ENCODE peak calls at places on chromosomes 7 and 10, in nine cellular contexts. K, D, F, C, U, J, N, P and A are unnamed samples.

GRCh38 chr7:134823400-134823799 is 44.0 kb downstream of the CALD1 start:
- DNase-seq in U (no peak), F (no peak), J (no peak), P (peak), N (peak), D (no peak), K (no peak), C (peak), A (no peak)

GRCh38 chr7:99320371-99320770 is 5.3 kb upstream of the ARPC1A start:
- DNase-seq in F (no peak), P (no peak), N (no peak), K (no peak), D (no peak), U (no peak), J (no peak), C (no peak), A (no peak)

GRCh38 chr7:113880467-113881040 is 38.3 kb downstream of the PPP1R3A start:
- DNase-seq in P (no peak), U (no peak), C (no peak), J (no peak), F (no peak), D (no peak), K (no peak), N (no peak), A (no peak)

GRCh38 chr10:110421512-110422138 is 76.1 kb upstream of the DUSP5 start:
- DNase-seq in D (no peak), K (no peak), U (no peak), J (no peak), N (no peak), C (no peak), F (no peak), P (no peak), A (no peak)

GRCh38 chr10:14954001-14954770 is at the start of gene DCLRE1C:
- DNase-seq in C (peak), F (peak), N (peak), P (peak), D (peak), K (peak), U (peak), J (peak), A (peak)

GRCh38 chr7:152231089-152231488 is 204.7 kb downstream of the KMT2C start:
- DNase-seq in F (no peak), J (no peak), N (no peak), P (no peak), D (no peak), C (no peak), K (no peak), U (no peak), A (no peak)

GRCh38 chr10:3852147-3852904 is 67.3 kb upstream of the KLF6 start:
- DNase-seq in F (peak), K (peak), U (peak), C (peak), N (peak), P (peak), J (peak), D (peak), A (no peak)

GRCh38 chr10:129866894-129867293 is 97.2 kb downstream of the EBF3 start:
- DNase-seq in P (no peak), C (no peak), N (no peak), F (no peak), K (no peak), U (no peak), D (no peak), J (no peak), A (no peak)

GRCh38 chr7:80819503-80819902 is 99.3 kb downstream of the SEMA3C start:
- DNase-seq in U (no peak), J (no peak), D (no peak), F (no peak), P (no peak), K (no peak), N (no peak), C (no peak), A (no peak)

GRCh38 chr7:121288894-121289293 is 39.9 kb upstream of the WNT16 start:
- DNase-seq in P (peak), N (peak), C (peak), K (no peak), D (no peak), U (no peak), J (no peak), F (no peak), A (no peak)

GRCh38 chr7:4613855-4614548 is 68.1 kb upstream of the FOXK1 start:
- DNase-seq in U (no peak), P (no peak), C (peak), D (no peak), K (no peak), N (peak), J (peak), F (no peak), A (no peak)

GRCh38 chr7:157689269-157690057 is 352.7 kb downstream of the DNAJB6 start:
- DNase-seq in N (no peak), K (no peak), J (no peak), D (no peak), F (no peak), P (no peak), U (peak), C (no peak), A (no peak)

GRCh38 chr10:4721994-4722753 is 103.8 kb upstream of the AKR1E2 start:
- DNase-seq in D (no peak), K (no peak), F (no peak), N (peak), U (no peak), J (no peak), P (peak), C (peak), A (no peak)

GRCh38 chr10:17088118-17088806 is 41.3 kb downstream of the CUBN start:
- DNase-seq in D (no peak), F (no peak), P (peak), U (no peak), K (no peak), J (no peak), C (peak), N (peak), A (no peak)

GRCh38 chr10:85702768-85703167 is 663.8 kb downstream of the GRID1 start:
- DNase-seq in N (no peak), F (no peak), J (no peak), C (no peak), U (no peak), K (no peak), D (no peak), P (no peak), A (no peak)

GRCh38 chr7:1977059-1977875 is 255.5 kb downstream of the MAD1L1 start:
- DNase-seq in U (no peak), K (no peak), N (no peak), D (no peak), F (no peak), C (no peak), P (no peak), J (peak), A (no peak)

GRCh38 chr10:78959901-78960300 is 108.9 kb upstream of the ZMIZ1 start:
- DNase-seq in U (no peak), C (peak), N (peak), F (no peak), P (no peak), D (no peak), J (no peak), K (no peak), A (no peak)

GRCh38 chr7:79090543-79090942 is 362.9 kb downstream of the MAGI2 start:
- DNase-seq in F (no peak), K (no peak), N (peak), P (peak), U (no peak), D (peak), C (peak), J (no peak), A (no peak)

GRCh38 chr10:120979435-120980315 is 128.5 kb downstream of the WDR11 start:
- DNase-seq in C (peak), P (no peak), K (no peak), D (no peak), N (no peak), F (no peak), U (peak), J (no peak), A (no peak)

GRCh38 chr10:70404906-70405824 is 1.2 kb downstream of the EIF4EBP2 start:
- DNase-seq in K (peak), P (peak), F (peak), D (no peak), U (peak), J (peak), C (peak), N (peak), A (no peak)

GRCh38 chr7:151114151-151115090 is 28.1 kb downstream of the AGAP3 start:
- DNase-seq in N (no peak), D (no peak), F (no peak), C (peak), J (no peak), P (no peak), U (no peak), K (no peak), A (peak)

GRCh38 chr7:157238087-157238486 is 98.7 kb upstream of the DNAJB6 start:
- DNase-seq in C (no peak), F (no peak), D (no peak), N (no peak), U (no peak), J (no peak), P (no peak), K (no peak), A (no peak)

GRCh38 chr10:94402204-94403033 is at the start of gene TBC1D12:
- DNase-seq in K (peak), J (peak), P (peak), C (peak), U (peak), F (peak), N (peak), D (peak), A (peak)

GRCh38 chr10:97537186-97537869 is 35.3 kb upstream of the ANKRD2 start:
- DNase-seq in N (no peak), J (no peak), F (no peak), K (no peak), D (no peak), P (no peak), C (no peak), U (no peak), A (no peak)

GRCh38 chr10:133109736-133110532 is 22.2 kb downstream of the ADGRA1 start:
- DNase-seq in U (no peak), N (no peak), C (no peak), D (no peak), P (no peak), J (no peak), K (no peak), F (no peak), A (no peak)

GRCh38 chr10:97050959-97051496 is 134.7 kb downstream of the SLIT1 start:
- DNase-seq in P (no peak), F (no peak), U (no peak), D (no peak), J (no peak), K (no peak), C (no peak), N (no peak), A (no peak)

GRCh38 chr10:124699471-124700292 is 44.5 kb downstream of the FAM53B start:
- DNase-seq in K (no peak), N (no peak), D (no peak), J (peak), F (no peak), P (no peak), U (peak), C (no peak), A (no peak)

GRCh38 chr7:55522268-55522902 is 49.9 kb downstream of the VOPP1 start:
- DNase-seq in U (no peak), F (no peak), J (no peak), N (no peak), D (no peak), C (no peak), K (no peak), P (no peak), A (no peak)

GRCh38 chr10:80924063-80924952 is 386.6 kb downstream of the SH2D4B start:
- DNase-seq in C (peak), P (no peak), U (peak), K (peak), N (peak), D (no peak), J (peak), F (no peak), A (no peak)

GRCh38 chr10:59625842-59626522 is 83.7 kb downstream of the SLC16A9 start:
- DNase-seq in D (peak), P (peak), U (peak), K (peak), C (peak), F (peak), J (no peak), N (peak), A (peak)

GRCh38 chr10:516766-517165 is 172.7 kb downstream of the DIP2C start:
- DNase-seq in N (no peak), C (peak), D (no peak), P (no peak), F (no peak), J (no peak), U (no peak), K (no peak), A (no peak)

GRCh38 chr10:89582022-89582421 is 46.6 kb upstream of the SLC16A12 start:
- DNase-seq in F (no peak), U (no peak), K (no peak), D (no peak), C (no peak), J (no peak), N (no peak), P (no peak), A (no peak)

GRCh38 chr10:89235073-89235798 is 16.3 kb downstream of the LIPA start:
- DNase-seq in J (peak), D (no peak), N (no peak), K (peak), F (no peak), P (no peak), C (peak), U (peak), A (no peak)

GRCh38 chr10:34121125-34121973 is 693.7 kb downstream of the PARD3 start:
- DNase-seq in C (no peak), J (no peak), F (no peak), D (no peak), P (no peak), U (no peak), K (no peak), N (no peak), A (no peak)

GRCh38 chr10:70890917-70891431 is 2.6 kb upstream of the PCBD1 start:
- DNase-seq in U (peak), F (no peak), C (peak), J (peak), P (no peak), N (no peak), K (no peak), D (no peak), A (no peak)

GRCh38 chr7:19442016-19442785 is 266.6 kb downstream of the POLR1F start:
- DNase-seq in K (no peak), U (no peak), C (peak), N (peak), P (peak), F (no peak), D (no peak), J (no peak), A (no peak)

GRCh38 chr7:112669306-112669705 is 120.9 kb downstream of the TMEM168 start:
- DNase-seq in J (no peak), D (no peak), K (no peak), N (no peak), U (no peak), C (peak), F (no peak), P (peak), A (no peak)

GRCh38 chr10:102732661-102733060 is 11.1 kb upstream of the WBP1L start:
- DNase-seq in U (no peak), N (no peak), C (no peak), D (no peak), J (no peak), F (no peak), P (no peak), K (no peak), A (no peak)

GRCh38 chr10:115956225-115957009 is 316.6 kb downstream of the GFRA1 start:
- DNase-seq in N (peak), P (peak), K (no peak), U (no peak), C (peak), J (no peak), D (no peak), F (no peak), A (no peak)

GRCh38 chr7:155665957-155666287 is 21.5 kb downstream of the RBM33 start:
- DNase-seq in N (peak), U (no peak), D (no peak), P (peak), C (peak), K (no peak), J (no peak), F (no peak), A (no peak)